ENCODE peak calls at places on chromosomes 7 and 10, in five cellular contexts. A is sciatic nerve; L is germinal center; Q is body of pancreas; P is activated CD8-positive, alpha-beta memory T cell treated with anti-CD3 and anti-CD28 coated beads, Interleukin-2, amount 50 U/mL, for 4 hours. J is an unnamed sample.

GRCh38 chr10:71774916-71775702 is 1.8 kb upstream of the VSIR start:
- DNase-seq in Q (peak), L (no peak), A (peak), P (no peak), J (no peak)

GRCh38 chr10:88618496-88618895 is 31.9 kb downstream of the LIPJ start:
- DNase-seq in L (no peak), P (no peak), Q (no peak), A (no peak), J (no peak)

GRCh38 chr10:124077216-124077615 is 16.2 kb downstream of the CHST15 start:
- DNase-seq in Q (no peak), L (no peak), P (no peak), A (no peak), J (no peak)

GRCh38 chr10:87657370-87657769 is 2.3 kb upstream of the PAPSS2 start:
- DNase-seq in A (no peak), P (no peak), L (no peak), Q (peak), J (peak)

GRCh38 chr10:17516376-17516775 is 62.0 kb upstream of the ST8SIA6 start:
- DNase-seq in A (no peak), Q (no peak), L (no peak), P (no peak), J (no peak)

GRCh38 chr10:133475821-133476640 is 22.3 kb downstream of the SCART1 start:
- DNase-seq in Q (no peak), L (no peak), P (no peak), A (no peak), J (no peak)

GRCh38 chr10:114845978-114846693 is 24.6 kb downstream of the FHIP2A start:
- DNase-seq in A (no peak), L (no peak), Q (no peak), P (no peak), J (no peak)

GRCh38 chr10:63671317-63671937 is 150.2 kb downstream of the REEP3 start:
- DNase-seq in Q (no peak), A (no peak), P (no peak), L (no peak), J (no peak)

GRCh38 chr7:75042299-75042698 is 31.3 kb downstream of the RCC1L start:
- DNase-seq in A (peak), P (no peak), L (no peak), Q (peak), J (no peak)

GRCh38 chr10:48627984-48628609 is 23.2 kb upstream of the ARHGAP22 start:
- DNase-seq in P (no peak), Q (no peak), A (no peak), L (no peak), J (no peak)

GRCh38 chr10:27349987-27350386 is 109.4 kb upstream of the ACBD5 start:
- DNase-seq in Q (no peak), L (no peak), A (no peak), P (no peak), J (no peak)

GRCh38 chr7:516606-517456 is 2.8 kb downstream of the PDGFA start:
- DNase-seq in P (no peak), Q (peak), A (no peak), L (no peak), J (peak)

GRCh38 chr7:107538001-107538400 is 25.7 kb downstream of the COG5 start:
- DNase-seq in L (no peak), A (no peak), P (no peak), Q (peak), J (no peak)

GRCh38 chr7:55441668-55442305 is 76.7 kb downstream of the LANCL2 start:
- DNase-seq in P (no peak), Q (no peak), A (no peak), L (no peak), J (no peak)

GRCh38 chr10:86411281-86411841 is 44.8 kb upstream of the GRID1 start:
- DNase-seq in Q (peak), L (peak), P (peak), A (no peak), J (no peak)

GRCh38 chr7:100676501-100677306 is 3.2 kb downstream of the GNB2 start:
- DNase-seq in L (no peak), A (no peak), P (no peak), Q (no peak), J (no peak)

GRCh38 chr10:3008518-3009195 is 58.7 kb upstream of the PFKP start:
- DNase-seq in Q (no peak), L (no peak), P (no peak), A (no peak), J (no peak)

GRCh38 chr7:141483044-141483443 is 68.2 kb upstream of the AGK start:
- DNase-seq in L (no peak), A (no peak), Q (no peak), P (no peak), J (no peak)

GRCh38 chr10:16716051-16716450 is 101.2 kb downstream of the RSU1 start:
- DNase-seq in L (no peak), Q (no peak), A (no peak), P (no peak), J (no peak)

GRCh38 chr7:65554-65953 is 126.8 kb upstream of the FAM20C start:
- DNase-seq in A (peak), Q (peak), P (no peak), L (no peak), J (no peak)

GRCh38 chr7:1409555-1409954 is 49.7 kb downstream of the MICALL2 start:
- DNase-seq in Q (no peak), P (no peak), A (no peak), L (no peak), J (no peak)

GRCh38 chr7:75931676-75932075 is 16.7 kb downstream of the POR start:
- DNase-seq in Q (peak), A (no peak), L (no peak), P (no peak), J (no peak)

GRCh38 chr7:91668217-91668616 is 212.3 kb downstream of the MTERF1 start:
- DNase-seq in A (no peak), P (no peak), Q (no peak), L (no peak), J (no peak)

GRCh38 chr7:153061913-153062528 is 302.5 kb downstream of the ACTR3B start:
- DNase-seq in P (no peak), Q (no peak), L (no peak), A (no peak), J (peak)

GRCh38 chr7:26440993-26441636 is 149.5 kb downstream of the SNX10 start:
- DNase-seq in Q (peak), P (no peak), L (no peak), A (no peak), J (no peak)

GRCh38 chr7:128410092-128410665 is 397 bp upstream of the IMPDH1 start:
- DNase-seq in Q (peak), A (no peak), P (peak), L (no peak), J (peak)

GRCh38 chr7:116138202-116138801 is 72.0 kb upstream of the TES start:
- DNase-seq in Q (peak), P (no peak), A (no peak), L (peak), J (peak)

GRCh38 chr7:139783647-139784385 is 6.0 kb upstream of the HIPK2 start:
- DNase-seq in P (no peak), A (no peak), L (no peak), Q (no peak), J (no peak)

GRCh38 chr10:71431945-71432905 is 35.5 kb downstream of the CDH23 start:
- DNase-seq in Q (no peak), L (no peak), A (peak), P (no peak), J (no peak)

GRCh38 chr7:148020679-148021078 is 569.9 kb upstream of the C7orf33 start:
- DNase-seq in P (no peak), A (no peak), Q (no peak), L (no peak), J (no peak)

GRCh38 chr10:120685136-120685535 is 166.0 kb upstream of the WDR11 start:
- DNase-seq in P (no peak), L (no peak), A (no peak), Q (no peak), J (no peak)

GRCh38 chr10:64261092-64261491 is 739.9 kb downstream of the REEP3 start:
- DNase-seq in A (no peak), Q (no peak), L (no peak), P (no peak), J (no peak)

GRCh38 chr7:135169141-135169935 is 1.2 kb downstream of the CYREN start:
- DNase-seq in P (peak), A (no peak), Q (no peak), L (peak), J (peak)

GRCh38 chr10:102514487-102515311 is 10.9 kb downstream of the SUFU start:
- DNase-seq in Q (peak), L (no peak), P (no peak), A (no peak), J (no peak)

GRCh38 chr10:122993797-122994336 is 13.7 kb downstream of the PSTK start:
- DNase-seq in A (no peak), L (no peak), Q (no peak), P (no peak), J (no peak)

GRCh38 chr7:17502209-17502810 is 203.9 kb downstream of the AHR start:
- DNase-seq in A (no peak), P (no peak), L (no peak), Q (no peak), J (no peak)

J was measured in Calu3.